ENCODE peak calls at places on chromosome 15, in six cellular contexts. C, Y, F, P, G and S are unnamed samples.
A peak's percentile ranks its signal among the peaks of the same experiment; 100 is the strongest.

GRCh38 chr15:92693922-92694331 is 38.4 kb upstream of the FAM174B start:
- DNase-seq in C (no peak), Y (peak; percentile 81), F (peak; percentile 3), P (peak; percentile 30), G (no peak), S (peak; percentile 32)

GRCh38 chr15:75809986-75810750 is 33.1 kb upstream of the UBE2Q2 start:
- DNase-seq in C (peak; percentile 33), Y (peak; percentile 72), F (no peak), P (no peak), G (peak; percentile 64), S (peak; percentile 13)

GRCh38 chr15:99099661-99100060 is 5.2 kb upstream of the SYNM start:
- DNase-seq in C (no peak), Y (no peak), F (no peak), P (no peak), G (no peak), S (no peak)

GRCh38 chr15:42080585-42081462 is 13.5 kb downstream of the PLA2G4D start:
- DNase-seq in C (no peak), Y (peak; percentile 67), F (peak; percentile 41), P (no peak), G (no peak), S (no peak)

GRCh38 chr15:51030649-51031316 is 63.9 kb downstream of the TNFAIP8L3 start:
- DNase-seq in C (no peak), Y (no peak), F (peak; percentile 92), P (no peak), G (no peak), S (peak; percentile 77)

GRCh38 chr15:45648521-45649200 is 13.8 kb downstream of the SQOR start:
- DNase-seq in C (no peak), Y (no peak), F (peak; percentile 86), P (no peak), G (peak; percentile 25), S (peak; percentile 55)

GRCh38 chr15:80779658-80780415 is 667 bp downstream of the CEMIP start:
- DNase-seq in C (peak; percentile 10), Y (peak; percentile 54), F (peak; percentile 43), P (peak; percentile 17), G (peak; percentile 26), S (peak; percentile 60)

GRCh38 chr15:83510001-83510400 is 62.9 kb downstream of the SH3GL3 start:
- DNase-seq in C (no peak), Y (no peak), F (no peak), P (no peak), G (no peak), S (no peak)

GRCh38 chr15:63122002-63122893 is 587 bp downstream of the LACTB start:
- DNase-seq in C (peak; percentile 21), Y (peak; percentile 96), F (peak; percentile 75), P (peak; percentile 73), G (peak; percentile 77), S (peak; percentile 79)

GRCh38 chr15:40115670-40116093 is 7.0 kb upstream of the BMF start:
- DNase-seq in C (no peak), Y (peak; percentile 67), F (no peak), P (no peak), G (peak; percentile 28), S (no peak)

GRCh38 chr15:35107122-35107521 is 22.0 kb upstream of the NANOGP8 start:
- DNase-seq in C (no peak), Y (no peak), F (peak; percentile 31), P (no peak), G (no peak), S (no peak)

GRCh38 chr15:89496155-89497098 is at the start of gene RHCG:
- DNase-seq in C (peak; percentile 69), Y (peak; percentile 92), F (peak; percentile 24), P (peak; percentile 29), G (peak; percentile 44), S (peak; percentile 9)

GRCh38 chr15:74327756-74328155 is 39.7 kb downstream of the CYP11A1 start:
- DNase-seq in C (no peak), Y (no peak), F (no peak), P (no peak), G (no peak), S (no peak)

GRCh38 chr15:69141286-69141701 is 19.1 kb upstream of the GLCE start:
- DNase-seq in C (no peak), Y (no peak), F (peak; percentile 38), P (no peak), G (no peak), S (peak; percentile 39)

GRCh38 chr15:25241241-25241801 is 197.5 kb downstream of the UBE3A start:
- DNase-seq in C (no peak), Y (no peak), F (no peak), P (no peak), G (no peak), S (no peak)

GRCh38 chr15:25243800-25244097 is 195.1 kb downstream of the UBE3A start:
- DNase-seq in C (no peak), Y (peak; percentile 8), F (no peak), P (no peak), G (no peak), S (no peak)

GRCh38 chr15:25240461-25241021 is 198.3 kb downstream of the UBE3A start:
- DNase-seq in C (no peak), Y (no peak), F (no peak), P (no peak), G (no peak), S (no peak)

GRCh38 chr15:25242957-25243799 is 195.6 kb downstream of the UBE3A start:
- DNase-seq in C (no peak), Y (peak; percentile 12), F (no peak), P (no peak), G (no peak), S (no peak)

GRCh38 chr15:25242166-25242879 is 196.5 kb downstream of the UBE3A start:
- DNase-seq in C (no peak), Y (no peak), F (no peak), P (no peak), G (no peak), S (no peak)
- H3K9me3 ChIP-seq in C (peaks cover 67% of the 10 kb centered on the region), Y (peaks cover 58% of the 10 kb centered on the region), F (peaks cover 72% of the 10 kb centered on the region), P (peaks cover 4% of the 10 kb centered on the region), G (peaks cover 90% of the 10 kb centered on the region), S (peaks cover 4% of the 10 kb centered on the region)

DNA sequence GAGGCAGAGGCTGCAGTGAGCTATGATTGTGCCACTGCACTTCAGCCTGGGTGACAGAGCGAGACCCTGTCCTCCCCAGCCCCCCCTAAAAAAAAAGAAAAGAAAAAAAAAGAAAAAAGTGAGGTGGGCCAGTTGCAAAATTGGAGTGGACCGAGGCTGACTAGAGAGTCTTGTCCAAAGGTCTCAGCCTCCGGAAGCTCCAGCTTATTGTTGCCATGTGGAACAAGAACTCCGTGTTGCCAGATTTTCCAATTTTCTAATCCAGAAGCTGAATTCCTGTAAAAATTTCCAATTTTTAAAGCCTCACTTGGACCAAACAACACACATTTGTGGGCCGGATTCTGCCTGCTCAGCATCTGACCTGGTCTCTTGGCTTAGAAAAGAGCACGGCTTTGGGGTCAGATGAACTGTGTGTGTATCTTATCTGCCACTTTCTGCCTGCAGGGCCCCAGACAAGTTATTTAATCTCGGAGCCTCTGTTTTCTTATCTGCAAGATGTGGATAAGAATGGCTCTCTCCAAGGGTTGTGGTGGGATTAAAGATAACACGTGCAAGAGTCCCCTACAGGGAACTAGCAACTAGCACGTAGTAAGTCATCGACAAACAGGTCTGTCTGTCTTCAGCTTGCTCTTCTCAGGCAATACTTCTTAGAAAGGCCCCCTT is 73.6 kb upstream of the TLE3 start:
- DNase-seq in C (no peak), Y (no peak), F (no peak), P (no peak), G (no peak), S (no peak)
- H2AK5ac ChIP-seq in C (no peak overlapping the region), Y (no peak overlapping the region), F (no peak overlapping the region), P (no peak overlapping the region), G (no peak overlapping the region), S (no peak overlapping the region)

DNA sequence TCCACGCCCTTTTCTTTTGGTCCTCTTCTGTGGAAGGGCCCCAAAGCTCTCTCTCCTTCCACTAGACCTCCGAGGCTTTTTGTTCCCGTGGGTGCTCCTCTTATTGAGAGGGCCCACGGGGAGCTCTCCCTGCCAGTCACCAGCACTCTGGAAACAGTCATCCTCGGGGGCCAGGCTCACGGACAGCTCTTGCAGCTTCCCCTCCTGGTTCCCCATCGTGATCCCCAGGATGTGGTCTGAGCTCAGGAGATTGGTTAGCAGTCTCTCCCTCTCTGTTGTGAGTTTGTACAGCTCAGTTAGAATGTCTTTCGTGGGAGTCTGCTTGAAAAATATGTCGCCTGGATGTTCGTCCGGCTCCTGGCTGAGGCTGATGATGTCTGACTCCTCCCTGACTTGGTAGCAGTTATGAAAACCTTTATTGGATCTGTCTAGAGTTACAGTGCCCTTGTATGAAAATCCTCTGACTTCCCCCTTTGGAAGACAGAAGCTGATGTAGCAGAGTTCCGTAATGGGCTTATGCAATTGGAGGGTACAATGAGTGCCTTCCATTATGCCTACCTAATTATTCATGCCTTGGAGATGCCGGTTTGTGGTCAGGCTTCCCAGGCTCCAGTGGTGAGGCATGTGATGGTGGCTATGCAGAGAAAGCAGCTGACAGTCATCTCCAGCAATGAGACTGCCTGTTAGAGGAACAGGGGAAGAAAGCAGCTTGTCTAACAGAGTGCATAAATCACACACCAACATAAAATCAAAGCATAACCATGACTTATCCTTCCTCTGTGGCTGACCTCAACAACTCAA is 39.9 kb downstream of the FMN1 start:
- DNase-seq in C (no peak), Y (no peak), F (peak; percentile 55), P (no peak), G (peak; percentile 57), S (peak; percentile 80)
- H3K9me3 ChIP-seq in C (no peaks in the 10 kb centered on the region), Y (no peaks in the 10 kb centered on the region), F (no peaks in the 10 kb centered on the region), P (peaks cover 7% of the 10 kb centered on the region), G (no peaks in the 10 kb centered on the region), S (no peaks in the 10 kb centered on the region)

GRCh38 chr15:66236806-66237205 is 16.7 kb downstream of the MEGF11 start:
- DNase-seq in C (no peak), Y (no peak), F (no peak), P (no peak), G (no peak), S (no peak)
- H2AK5ac ChIP-seq in C (no peak overlapping the region), Y (no peak overlapping the region), F (no peak overlapping the region), P (no peak overlapping the region), G (no peak overlapping the region), S (no peak overlapping the region)

GRCh38 chr15:85946986-85947385 is 132.7 kb upstream of the AGBL1 start:
- DNase-seq in C (no peak), Y (no peak), F (no peak), P (no peak), G (no peak), S (no peak)

GRCh38 chr15:85955501-85956391 is 123.9 kb upstream of the AGBL1 start:
- DNase-seq in C (no peak), Y (no peak), F (no peak), P (no peak), G (no peak), S (peak; percentile 2)

GRCh38 chr15:85947936-85948335 is 131.7 kb upstream of the AGBL1 start:
- DNase-seq in C (no peak), Y (no peak), F (no peak), P (no peak), G (no peak), S (no peak)

DNA sequence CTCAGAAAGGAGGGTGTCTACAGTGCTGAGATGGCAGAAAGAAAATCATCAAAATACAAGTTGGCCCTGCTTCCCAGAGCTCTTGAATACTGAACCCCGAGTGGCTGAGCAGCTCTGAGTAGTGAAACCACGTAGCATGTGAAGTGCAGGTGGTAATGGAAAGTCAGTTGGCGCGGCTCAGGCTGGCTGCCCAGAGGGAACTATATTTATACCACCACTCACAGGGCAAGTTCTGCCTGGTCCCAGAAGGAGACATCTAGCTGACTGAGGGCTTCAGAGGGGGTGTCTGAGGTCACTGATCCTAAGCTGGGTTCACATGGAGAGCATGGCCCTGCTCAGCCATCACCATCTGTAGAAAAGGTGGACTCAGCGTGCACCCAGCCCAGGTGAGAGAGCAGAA is 129.6 kb upstream of the AGBL1 start:
- DNase-seq in C (no peak), Y (no peak), F (no peak), P (no peak), G (no peak), S (no peak)
- H3K9me3 ChIP-seq in C (no peaks in the 10 kb centered on the region), Y (no peaks in the 10 kb centered on the region), F (peaks cover 3% of the 10 kb centered on the region), P (no peaks in the 10 kb centered on the region), G (no peaks in the 10 kb centered on the region), S (peaks cover 4% of the 10 kb centered on the region)